ENCODE peak calls at places on chromosome 6, in seven cellular contexts. D is activated gamma-delta T cell treated with Interleukin-2 at 50 U/mL for 16 hours; H is heart right ventricle; I is activated naive CD8-positive, alpha-beta T cell treated with anti-CD3 and anti-CD28 coated beads, Interleukin-2, amount 50 U/mL, for 24 hours; G is Peyer's patch; P is NCI-H345; U is skeletal muscle cell. Z is an unnamed sample.

GRCh38 chr6:167524261-167524660 is 199.4 kb downstream of the TTLL2 start:
- DNase-seq in H (no peak), G (no peak), D (no peak), I (no peak), P (no peak), U (no peak), Z (no peak)

GRCh38 chr6:144939926-144940325 is 654.8 kb downstream of the UTRN start:
- DNase-seq in P (no peak), D (no peak), G (no peak), H (no peak), U (no peak), I (no peak), Z (no peak)

GRCh38 chr6:161363286-161363685 is 89.4 kb upstream of the AGPAT4 start:
- DNase-seq in I (no peak), P (no peak), D (no peak), H (no peak), U (no peak), G (no peak), Z (no peak)

GRCh38 chr6:28922841-28923317 is 906 bp downstream of the TRIM27 start:
- DNase-seq in I (peak), U (no peak), P (peak), H (no peak), D (peak), G (peak), Z (no peak)

GRCh38 chr6:1321715-1322114 is 9.8 kb downstream of the FOXQ1 start:
- DNase-seq in G (no peak), H (no peak), D (no peak), I (no peak), U (peak), P (no peak), Z (no peak)

GRCh38 chr6:137829641-137830083 is 37.4 kb upstream of the TNFAIP3 start:
- DNase-seq in I (no peak), H (no peak), G (no peak), D (no peak), U (peak), P (no peak), Z (no peak)

GRCh38 chr6:45645302-45645701 is 267.6 kb upstream of the SUPT3H start:
- DNase-seq in U (no peak), G (no peak), H (no peak), D (no peak), I (no peak), P (no peak), Z (no peak)

GRCh38 chr6:41097467-41098090 is 24.8 kb downstream of the NFYA start:
- DNase-seq in D (no peak), I (no peak), P (no peak), G (no peak), U (no peak), H (no peak), Z (no peak)

Z was measured in right cardiac atrium.